ENCODE peak calls at places on chromosomes 6 and 20, in six cellular contexts. Q is osteoblast; Z is stomach; I is A549; V is colonic mucosa; O is CD4-positive, CD25-positive, alpha-beta regulatory T cell. J is an unnamed sample. For H3K4me1, the result is how much of the 10 kb centered on the place peaks cover.

GRCh38 chr6:30013296-30013922 is 47.7 kb upstream of the POLR1H start:
- DNase-seq in I (no peak), Q (no peak), Z (no peak), O (peak), V (no peak), J (no peak)

GRCh38 chr20:25018841-25019240 is 26.3 kb upstream of the APMAP start:
- DNase-seq in Z (peak), I (no peak), V (no peak), Q (no peak), O (no peak), J (no peak)

GRCh38 chr20:43511879-43512278 is 4.4 kb downstream of the L3MBTL1 start:
- DNase-seq in O (no peak), Q (no peak), Z (no peak), V (no peak), I (no peak), J (no peak)

GRCh38 chr6:30889921-30890645 is 5.8 kb downstream of the DDR1 start:
- DNase-seq in V (no peak), I (no peak), Q (peak), O (no peak), Z (no peak), J (no peak)

GRCh38 chr20:19850190-19850533 is 92.1 kb downstream of the RIN2 start:
- DNase-seq in Z (no peak), V (peak), O (no peak), I (no peak), Q (no peak), J (no peak)

GRCh38 chr6:159074866-159075265 is 30.1 kb upstream of the TAGAP start:
- DNase-seq in I (no peak), Q (no peak), O (no peak), Z (no peak), V (peak), J (no peak)

GRCh38 chr20:21539512-21539911 is 25.6 kb upstream of the NKX2-2 start:
- DNase-seq in Z (no peak), V (no peak), O (no peak), I (no peak), Q (no peak), J (no peak)

GRCh38 chr20:58651823-58652605 is 931 bp downstream of the STX16 start:
- DNase-seq in O (peak), V (peak), Q (peak), I (peak), Z (peak), J (peak)

GRCh38 chr20:61370841-61371303 is 118.8 kb downstream of the CDH4 start:
- DNase-seq in Z (no peak), Q (peak), O (no peak), V (no peak), I (no peak), J (no peak)

GRCh38 chr6:14077193-14077853 is 40.2 kb upstream of the CD83 start:
- DNase-seq in O (no peak), I (no peak), Q (no peak), V (no peak), Z (no peak), J (no peak)

DNA sequence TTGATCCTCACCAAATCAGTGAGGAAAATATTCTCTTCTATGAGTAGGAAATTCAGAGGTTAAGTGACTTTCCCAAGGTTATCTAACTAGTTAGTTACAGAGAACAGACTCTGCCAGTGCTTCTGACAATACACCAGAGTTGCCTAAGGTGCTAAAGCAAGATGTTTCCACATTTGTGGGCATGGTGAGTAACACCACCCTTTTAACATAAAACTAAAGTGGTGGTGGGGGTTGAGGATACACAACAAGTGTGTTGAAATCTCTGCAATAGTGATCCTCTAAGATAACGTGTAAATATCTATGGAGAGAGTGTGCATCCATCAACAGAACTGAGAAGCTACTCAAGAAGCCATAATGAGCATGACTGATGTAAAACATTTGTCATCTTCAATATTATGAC is 11.7 kb downstream of the VNN2 start:
- DNase-seq in Z (no peak), V (no peak), Q (no peak), I (no peak), O (no peak), J (no peak)
- H3K4me1 ChIP-seq in Z (under half), V (under half), Q (under half), I (under half), O (under half), J (under half)

GRCh38 chr6:52929321-52930164 is 20.0 kb upstream of the GSTA3 start:
- DNase-seq in Z (peak), V (no peak), I (peak), Q (peak), O (no peak), J (no peak)
- H3K27ac ChIP-seq in Z (no peak), V (no peak), I (peak), Q (peak), O (no peak), J (no peak)

GRCh38 chr20:57388953-57389694 is 2.1 kb upstream of the RBM38 start:
- DNase-seq in V (peak), Z (peak), Q (peak), O (peak), I (no peak), J (no peak)

GRCh38 chr20:57392130-57392445 is 892 bp downstream of the RBM38 start:
- DNase-seq in Z (no peak), V (no peak), I (no peak), Q (no peak), O (no peak), J (no peak)

GRCh38 chr20:57389695-57390603 is 1.2 kb upstream of the RBM38 start:
- DNase-seq in O (no peak), V (no peak), Q (peak), I (no peak), Z (no peak), J (no peak)

GRCh38 chr20:57391439-57392129 is 388 bp downstream of the RBM38 start:
- DNase-seq in O (no peak), Q (peak), V (no peak), I (no peak), Z (peak), J (no peak)

DNA sequence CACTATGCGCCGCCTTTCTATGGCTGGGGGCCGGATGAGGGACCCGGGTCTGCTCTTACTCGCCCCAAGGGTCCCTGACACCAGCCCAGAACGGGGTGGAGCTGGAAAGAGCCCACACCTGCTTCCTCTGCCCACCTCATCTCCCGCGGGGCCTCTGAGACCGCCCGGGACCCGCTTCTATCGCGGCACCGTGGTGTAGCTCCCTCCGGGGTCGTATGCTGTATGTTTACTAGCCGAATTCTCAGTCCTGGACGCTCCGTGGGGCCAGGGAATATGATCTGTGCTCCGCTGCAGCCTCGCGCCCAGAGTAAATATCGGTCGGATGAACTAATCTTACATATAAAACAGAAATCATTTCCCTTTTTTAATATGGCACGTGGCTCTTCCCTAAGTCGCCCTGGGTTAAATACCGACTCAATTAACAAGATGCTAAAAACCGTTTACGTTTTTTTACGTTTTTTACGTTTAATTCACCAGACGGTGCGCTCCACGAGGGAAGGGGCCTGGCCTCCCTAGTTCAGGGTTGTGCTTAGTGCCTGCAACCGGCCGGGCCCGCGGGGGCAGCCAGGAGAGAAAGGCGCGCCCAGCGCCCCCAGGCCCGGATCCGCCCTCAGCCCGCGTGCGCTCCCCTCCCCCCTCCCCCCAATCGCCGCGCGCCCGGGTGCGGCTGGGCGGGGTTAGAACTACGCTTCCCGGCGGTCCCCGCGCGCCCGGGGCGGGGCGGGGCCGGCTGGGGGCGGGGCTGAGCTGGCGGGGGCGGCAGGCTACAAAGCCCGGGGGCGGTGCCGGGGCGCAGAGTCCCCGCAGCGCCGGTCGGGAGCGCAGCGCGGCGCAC is at the start of gene RBM38:
- DNase-seq in Z (peak), V (peak), Q (peak), O (peak), I (peak), J (no peak)
- H3K4me1 ChIP-seq in Z (under half), V (under half), Q (under half), O (half or more), I (under half), J (under half)

DNA sequence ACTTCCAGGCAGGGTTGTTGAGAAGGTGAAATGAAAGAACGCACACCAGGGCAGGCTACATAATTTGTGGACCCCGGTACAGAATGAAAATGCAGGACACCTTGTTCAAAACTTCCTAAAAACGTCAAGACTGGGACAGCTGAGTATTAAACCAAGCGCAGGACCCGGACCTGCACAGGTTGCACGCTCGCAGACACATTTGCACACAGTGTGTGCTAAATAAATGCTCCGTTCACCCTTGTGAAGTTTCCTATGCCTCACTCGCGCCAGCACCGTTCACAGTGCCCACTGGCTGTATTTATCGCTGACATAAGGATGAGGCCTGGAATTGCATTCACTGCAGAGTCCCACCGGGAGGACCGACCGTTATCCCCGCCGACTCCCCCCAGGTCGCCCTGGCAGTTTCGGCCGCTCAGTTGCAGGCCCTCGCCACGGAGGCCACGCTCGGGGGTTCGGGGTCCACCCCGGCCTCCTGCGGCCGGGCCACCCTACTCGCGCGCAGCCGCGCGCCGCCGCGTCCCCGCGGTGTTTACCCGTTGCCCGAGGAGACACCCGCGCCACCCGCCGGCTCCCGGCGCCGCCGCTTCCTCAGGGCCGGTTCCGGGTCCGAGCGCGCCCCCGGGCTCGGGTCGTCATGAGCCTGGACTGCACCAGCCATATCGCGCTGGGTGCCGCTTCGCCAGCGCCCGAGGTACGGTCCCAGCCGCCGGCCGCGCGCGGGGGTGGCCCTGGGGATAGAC is at the start of gene CCDC170:
- DNase-seq in O (no peak), I (peak), V (peak), Q (peak), Z (peak), J (no peak)
- H3K27ac ChIP-seq in O (no peak), I (peak), V (peak), Q (peak), Z (peak), J (no peak)

GRCh38 chr20:34012735-34013134 is 19.0 kb downstream of the RALY start:
- DNase-seq in I (no peak), Q (no peak), V (no peak), O (no peak), Z (no peak), J (no peak)
- H3K4me1 ChIP-seq in I (under half), Q (under half), V (under half), O (half or more), Z (under half), J (under half)

GRCh38 chr20:38877483-38877882 is 48.7 kb upstream of the FAM83D start:
- DNase-seq in I (no peak), Q (no peak), V (no peak), Z (no peak), O (no peak), J (no peak)

GRCh38 chr20:38873050-38873581 is 53.1 kb upstream of the FAM83D start:
- DNase-seq in Z (no peak), I (no peak), V (no peak), Q (no peak), O (peak), J (no peak)

GRCh38 chr20:38872491-38873049 is 53.6 kb upstream of the FAM83D start:
- DNase-seq in O (no peak), V (no peak), Q (no peak), Z (no peak), I (no peak), J (no peak)

GRCh38 chr20:38874460-38875169 is 51.6 kb upstream of the FAM83D start:
- DNase-seq in I (no peak), V (peak), Q (no peak), Z (no peak), O (peak), J (no peak)

GRCh38 chr20:38875170-38875993 is 50.8 kb upstream of the FAM83D start:
- DNase-seq in O (peak), V (peak), Q (no peak), Z (no peak), I (no peak), J (no peak)
- H3K27ac ChIP-seq in O (peak), V (peak), Q (no peak), Z (peak), I (no peak), J (no peak)

DNA sequence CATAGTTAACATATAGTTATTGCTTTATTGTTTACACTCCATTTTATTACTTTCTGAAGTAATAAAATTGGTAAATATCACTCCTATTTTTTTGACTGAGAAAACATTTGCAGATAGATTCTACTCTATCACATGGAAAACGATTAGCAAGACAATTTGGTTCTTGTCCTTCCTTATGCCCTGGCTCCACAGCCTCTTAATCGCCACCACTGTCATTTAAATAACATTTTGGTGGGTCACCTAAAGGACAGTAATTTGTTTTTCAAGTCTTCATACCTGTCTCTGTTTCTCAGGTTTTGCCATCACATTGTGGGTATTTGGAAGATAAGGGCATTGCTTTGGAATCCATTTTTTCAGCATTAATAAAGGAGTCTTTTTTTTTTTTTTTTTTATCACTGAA is 521.5 kb upstream of the IRAK1BP1 start:
- DNase-seq in Z (no peak), Q (no peak), O (no peak), I (no peak), V (no peak), J (no peak)
- H3K4me1 ChIP-seq in Z (under half), Q (under half), O (under half), I (under half), V (under half), J (under half)

DNA sequence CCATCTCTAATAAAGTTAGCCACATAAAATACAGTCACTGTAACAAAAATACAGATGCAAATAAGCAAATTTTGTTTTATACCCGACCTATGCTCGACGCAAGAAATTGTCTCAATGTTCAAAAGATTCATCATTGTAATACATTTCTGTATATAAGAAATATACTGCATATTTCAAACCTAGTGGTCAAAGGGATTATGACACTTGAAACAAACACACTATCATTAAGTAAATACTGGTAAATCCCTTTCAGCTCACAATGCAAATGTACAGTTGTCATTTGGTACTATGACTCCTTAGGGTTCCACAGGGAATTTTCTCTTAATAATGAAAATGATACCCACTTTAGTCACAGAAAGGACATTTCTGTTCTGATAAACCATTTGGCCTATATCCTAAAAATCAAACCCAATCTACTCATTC is 2.2 kb downstream of the HIVEP2 start:
- DNase-seq in I (peak), Z (no peak), O (peak), V (no peak), Q (peak), J (no peak)
- H3K27ac ChIP-seq in I (no peak), Z (peak), O (peak), V (peak), Q (peak), J (no peak)

J was measured in iPS DF 6.9.